ENCODE peak calls at places on chromosomes 16 and 17, in six cellular contexts. M, S, V, O, N and B are unnamed samples.

GRCh38 chr17:29248845-29249244 is 2.2 kb downstream of the CRYBA1 start:
- DNase-seq in M (no peak), O (no peak), V (no peak), S (no peak), N (no peak), B (no peak)

GRCh38 chr17:72927146-72927545 is 165.3 kb downstream of the SLC39A11 start:
- DNase-seq in S (no peak), V (no peak), N (no peak), O (no peak), M (no peak), B (no peak)

GRCh38 chr17:57406131-57406980 is 150.0 kb downstream of the MSI2 start:
- DNase-seq in V (no peak), O (no peak), N (no peak), M (no peak), S (peak), B (no peak)

GRCh38 chr16:57264950-57265371 is 19.5 kb downstream of the PLLP start:
- DNase-seq in M (no peak), O (no peak), V (peak), N (no peak), S (no peak), B (peak)

GRCh38 chr16:51306116-51306515 is 155.0 kb upstream of the SALL1 start:
- DNase-seq in N (no peak), M (no peak), V (no peak), O (no peak), S (no peak), B (no peak)

GRCh38 chr17:2869604-2870003 is 73.4 kb downstream of the RAP1GAP2 start:
- DNase-seq in O (no peak), V (no peak), S (no peak), M (no peak), N (no peak), B (no peak)

GRCh38 chr17:596763-597644 is 117.6 kb downstream of the VPS53 start:
- DNase-seq in V (peak), S (no peak), N (no peak), M (no peak), O (no peak), B (no peak)

GRCh38 chr16:87391324-87391949 is 699 bp upstream of the MAP1LC3B start:
- DNase-seq in M (no peak), V (peak), N (no peak), S (peak), O (no peak), B (peak)

GRCh38 chr17:81027591-81028505 is 7.1 kb upstream of the BAIAP2 start:
- DNase-seq in V (no peak), S (no peak), M (no peak), N (no peak), O (no peak), B (peak)

GRCh38 chr17:72092710-72093322 is 28.0 kb upstream of the SOX9 start:
- DNase-seq in V (no peak), O (no peak), S (no peak), M (no peak), N (no peak), B (no peak)

GRCh38 chr16:14560523-14560922 is 69.5 kb downstream of the PARN start:
- DNase-seq in M (no peak), O (no peak), V (no peak), N (no peak), S (no peak), B (no peak)

GRCh38 chr17:2122641-2123302 is 67.9 kb downstream of the HIC1 start:
- DNase-seq in N (peak), V (no peak), M (no peak), O (no peak), S (no peak), B (peak)